ENCODE peak calls at places on chromosome 20, in ten cellular contexts. P, I, G, W, U, V, N, A, B and M are unnamed samples.

GRCh38 chr20:32034581-32035397 is 17.3 kb upstream of the HCK start:
- DNase-seq in P (no peak), I (no peak), G (no peak), W (peak), U (no peak), V (no peak), N (peak), A (no peak), B (no peak), M (no peak)

GRCh38 chr20:38338849-38339520 is 7.3 kb upstream of the LBP start:
- DNase-seq in P (no peak), I (no peak), G (no peak), W (no peak), U (peak), V (no peak), N (no peak), A (no peak), B (no peak), M (peak)

GRCh38 chr20:60064554-60064953 is 106.3 kb downstream of the CDH26 start:
- DNase-seq in P (no peak), I (no peak), G (no peak), W (no peak), U (no peak), V (no peak), N (no peak), A (no peak), B (no peak), M (no peak)

GRCh38 chr20:15440249-15440820 is 1102.9 kb upstream of the FLRT3 start:
- DNase-seq in P (no peak), I (no peak), G (no peak), W (no peak), U (no peak), V (no peak), N (no peak), A (no peak), B (no peak), M (no peak)

GRCh38 chr20:47980336-47981177 is 195.3 kb upstream of the SULF2 start:
- DNase-seq in P (peak), I (no peak), G (no peak), W (no peak), U (no peak), V (no peak), N (no peak), A (no peak), B (no peak), M (no peak)

GRCh38 chr20:51712501-51713212 is 55.5 kb downstream of the ATP9A start:
- DNase-seq in P (peak), I (no peak), G (no peak), W (no peak), U (peak), V (no peak), N (no peak), A (no peak), B (peak), M (peak)

GRCh38 chr20:43243672-43244269 is 54.1 kb upstream of the PTPRT start:
- DNase-seq in P (no peak), I (no peak), G (no peak), W (peak), U (no peak), V (no peak), N (no peak), A (no peak), B (no peak), M (no peak)

GRCh38 chr20:58145506-58146080 is 82.9 kb downstream of the ANKRD60 start:
- DNase-seq in P (no peak), I (no peak), G (peak), W (no peak), U (no peak), V (no peak), N (no peak), A (no peak), B (no peak), M (no peak)

GRCh38 chr20:22652685-22653568 is 68.6 kb upstream of the FOXA2 start:
- DNase-seq in P (no peak), I (no peak), G (no peak), W (no peak), U (no peak), V (no peak), N (peak), A (no peak), B (no peak), M (no peak)

GRCh38 chr20:24785141-24785924 is 163.7 kb upstream of the CST7 start:
- DNase-seq in P (no peak), I (peak), G (no peak), W (no peak), U (no peak), V (no peak), N (no peak), A (no peak), B (peak), M (no peak)

GRCh38 chr20:31919756-31920155 is 32.1 kb downstream of the PDRG1 start:
- DNase-seq in P (no peak), I (no peak), G (no peak), W (no peak), U (no peak), V (no peak), N (no peak), A (no peak), B (no peak), M (no peak)

GRCh38 chr20:39778847-39779641 is 816.9 kb downstream of the DHX35 start:
- DNase-seq in P (no peak), I (no peak), G (no peak), W (no peak), U (no peak), V (no peak), N (no peak), A (no peak), B (peak), M (peak)

GRCh38 chr20:59015411-59015810 is 3.8 kb upstream of the TUBB1 start:
- DNase-seq in P (no peak), I (no peak), G (no peak), W (no peak), U (no peak), V (no peak), N (no peak), A (peak), B (no peak), M (no peak)

GRCh38 chr20:6689339-6689973 is 78.0 kb upstream of the BMP2 start:
- DNase-seq in P (no peak), I (no peak), G (no peak), W (no peak), U (no peak), V (no peak), N (no peak), A (no peak), B (no peak), M (no peak)

GRCh38 chr20:13348301-13349239 is 127.5 kb downstream of the ISM1 start:
- DNase-seq in P (no peak), I (no peak), G (no peak), W (no peak), U (peak), V (no peak), N (no peak), A (no peak), B (no peak), M (peak)

GRCh38 chr20:38471987-38472512 is 593 bp upstream of the RALGAPB start:
- DNase-seq in P (no peak), I (no peak), G (no peak), W (no peak), U (no peak), V (no peak), N (no peak), A (no peak), B (no peak), M (no peak)

GRCh38 chr20:51258582-51259175 is 235.8 kb upstream of the KCNG1 start:
- DNase-seq in P (no peak), I (no peak), G (no peak), W (no peak), U (no peak), V (peak), N (no peak), A (no peak), B (no peak), M (peak)

GRCh38 chr20:49957487-49957938 is 21.3 kb downstream of the RNF114 start:
- DNase-seq in P (no peak), I (no peak), G (no peak), W (no peak), U (no peak), V (no peak), N (no peak), A (no peak), B (no peak), M (no peak)

GRCh38 chr20:4592316-4593148 is 129.2 kb upstream of the PRND start:
- DNase-seq in P (peak), I (no peak), G (no peak), W (no peak), U (peak), V (no peak), N (peak), A (peak), B (no peak), M (peak)

GRCh38 chr20:58832442-58832841 is 18.3 kb downstream of the GNAS-AS1 start:
- DNase-seq in P (no peak), I (no peak), G (no peak), W (no peak), U (peak), V (no peak), N (no peak), A (no peak), B (no peak), M (peak)

GRCh38 chr20:50571466-50571865 is 61.3 kb downstream of the PTPN1 start:
- DNase-seq in P (no peak), I (no peak), G (no peak), W (no peak), U (no peak), V (no peak), N (no peak), A (no peak), B (no peak), M (no peak)

GRCh38 chr20:17837179-17837578 is 131.4 kb downstream of the SNX5 start:
- DNase-seq in P (no peak), I (no peak), G (no peak), W (no peak), U (no peak), V (no peak), N (no peak), A (no peak), B (no peak), M (no peak)

GRCh38 chr20:51500936-51501335 is 41.6 kb downstream of the NFATC2 start:
- DNase-seq in P (no peak), I (no peak), G (no peak), W (peak), U (no peak), V (no peak), N (no peak), A (no peak), B (no peak), M (no peak)

GRCh38 chr20:3686867-3687321 is 5.1 kb upstream of the ADAM33 start:
- DNase-seq in P (no peak), I (peak), G (peak), W (no peak), U (peak), V (peak), N (no peak), A (no peak), B (peak), M (peak)

GRCh38 chr20:47741669-47742345 is 43.5 kb downstream of the SULF2 start:
- DNase-seq in P (peak), I (no peak), G (no peak), W (no peak), U (no peak), V (no peak), N (no peak), A (no peak), B (no peak), M (no peak)

GRCh38 chr20:59820204-59821041 is 113.0 kb downstream of the SYCP2 start:
- DNase-seq in P (no peak), I (no peak), G (peak), W (no peak), U (no peak), V (peak), N (no peak), A (no peak), B (no peak), M (no peak)

GRCh38 chr20:19207541-19207940 is 4.9 kb upstream of the SLC24A3 start:
- DNase-seq in P (no peak), I (no peak), G (no peak), W (no peak), U (no peak), V (no peak), N (no peak), A (no peak), B (no peak), M (no peak)

GRCh38 chr20:17442588-17442987 is 88.6 kb downstream of the BFSP1 start:
- DNase-seq in P (no peak), I (no peak), G (no peak), W (peak), U (no peak), V (no peak), N (no peak), A (no peak), B (no peak), M (peak)

GRCh38 chr20:43744121-43744520 is 17.3 kb upstream of the GTSF1L start:
- DNase-seq in P (no peak), I (no peak), G (no peak), W (no peak), U (no peak), V (no peak), N (no peak), A (no peak), B (no peak), M (no peak)

GRCh38 chr20:47126709-47127108 is 229.8 kb downstream of the ZMYND8 start:
- DNase-seq in P (no peak), I (no peak), G (no peak), W (no peak), U (peak), V (no peak), N (no peak), A (no peak), B (no peak), M (peak)

GRCh38 chr20:53399592-53400335 is 193.9 kb downstream of the ZNF217 start:
- DNase-seq in P (no peak), I (no peak), G (no peak), W (no peak), U (no peak), V (no peak), N (peak), A (no peak), B (no peak), M (no peak)

GRCh38 chr20:22106308-22106938 is 401.0 kb downstream of the PAX1 start:
- DNase-seq in P (no peak), I (no peak), G (no peak), W (peak), U (no peak), V (no peak), N (no peak), A (no peak), B (peak), M (peak)

GRCh38 chr20:35329435-35330139 is 37.4 kb upstream of the FAM83C start:
- DNase-seq in P (no peak), I (no peak), G (no peak), W (peak), U (peak), V (peak), N (no peak), A (no peak), B (no peak), M (no peak)
- TF ChIP-seq CTCF in P (peak), I (peak), G (peak), W (peak), U (peak), V (no peak), N (peak), A (no peak), B (peak), M (peak)

DNA sequence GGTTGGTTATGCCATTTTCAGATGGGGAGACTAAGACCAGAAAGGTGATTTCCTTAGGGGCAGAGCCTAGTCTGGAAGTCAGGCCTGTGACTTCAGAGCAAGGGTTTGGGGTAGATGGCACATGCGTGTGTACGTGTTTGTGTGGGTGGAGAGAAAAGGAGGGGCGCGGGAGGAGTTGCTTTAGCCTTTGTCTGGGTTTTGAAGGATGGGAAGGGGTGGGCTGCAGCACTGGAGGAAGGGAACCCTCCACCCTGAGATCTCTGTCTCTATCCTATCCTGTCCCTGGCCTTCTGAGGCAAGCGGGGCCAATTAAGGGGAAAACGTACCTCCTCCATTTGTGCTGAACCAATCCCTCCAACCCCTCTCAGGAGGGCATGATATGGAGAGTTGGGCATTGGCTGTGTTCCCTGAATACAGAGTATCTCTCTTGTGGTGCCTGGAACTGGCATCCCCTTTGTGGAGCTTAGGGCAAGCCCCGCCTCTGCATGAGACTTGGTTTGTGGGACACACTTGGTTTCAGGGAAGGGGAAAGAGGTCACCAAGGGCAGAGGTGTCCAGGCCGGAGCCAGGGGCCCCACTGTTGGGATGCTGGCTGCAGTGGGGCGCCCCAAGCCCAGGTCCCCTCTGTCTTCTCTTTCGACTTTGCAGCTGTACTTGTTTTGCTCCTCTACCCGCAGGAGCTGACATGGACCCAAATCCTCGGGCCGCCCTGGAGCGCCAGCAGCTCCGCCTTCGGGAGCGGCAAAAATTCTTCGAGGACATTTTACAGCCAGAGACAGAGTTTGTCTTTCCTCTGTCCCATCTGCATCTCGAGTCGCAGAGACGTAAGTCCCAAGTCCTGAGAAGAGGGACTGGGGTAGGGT is at the start of gene DBNDD2:
- DNase-seq in P (no peak), I (no peak), G (no peak), W (no peak), U (no peak), V (no peak), N (no peak), A (no peak), B (no peak), M (no peak)
- H3K4me3 ChIP-seq in P (peak), I (peak), G (peak), W (no peak), U (peak), V (peak), N (peak), A (peak), B (peak), M (peak)

DNA sequence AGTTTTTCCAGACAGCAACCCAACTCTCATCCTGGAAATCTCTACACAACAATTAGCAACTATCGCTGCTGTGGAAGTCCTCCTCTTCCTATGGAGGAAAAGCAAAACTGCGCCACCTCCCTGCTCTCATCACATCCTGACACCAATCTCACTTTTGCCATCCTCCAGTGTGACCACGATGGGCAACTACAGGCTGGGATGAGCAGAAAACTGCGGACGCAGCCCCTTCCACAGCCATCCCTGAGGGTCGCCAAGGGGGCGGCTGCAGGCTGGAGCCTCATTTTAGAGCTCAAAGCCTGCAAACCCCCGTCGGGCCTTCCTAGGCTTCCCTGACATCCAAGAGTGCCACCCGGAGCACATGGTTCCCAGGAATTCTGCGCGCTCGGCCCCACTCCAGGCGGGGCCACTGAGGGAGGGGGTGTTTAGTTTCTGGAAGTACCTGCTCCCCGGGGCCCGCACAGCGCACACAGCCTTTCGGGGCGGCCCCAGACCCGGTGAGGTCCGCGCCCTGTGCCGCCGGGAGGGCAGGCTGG is 1.2 kb downstream of the TCFL5 start:
- DNase-seq in P (peak), I (no peak), G (no peak), W (no peak), U (peak), V (no peak), N (peak), A (no peak), B (no peak), M (peak)
- TF ChIP-seq CTCF in P (no peak), I (peak), G (no peak), W (no peak), U (peak), V (no peak), N (no peak), A (no peak), B (no peak), M (peak)

GRCh38 chr20:346033-346639 is 775 bp upstream of the NRSN2 start:
- DNase-seq in P (no peak), I (no peak), G (no peak), W (no peak), U (no peak), V (no peak), N (no peak), A (no peak), B (no peak), M (no peak)
- H3K4me3 ChIP-seq in P (peak), I (peak), G (peak), W (no peak), U (peak), V (no peak), N (peak), A (no peak), B (peak), M (peak)

GRCh38 chr20:37278966-37279590 is 10.4 kb upstream of the MANBAL start:
- DNase-seq in P (no peak), I (no peak), G (no peak), W (no peak), U (no peak), V (no peak), N (no peak), A (no peak), B (no peak), M (no peak)

GRCh38 chr20:37275125-37275524 is 13.5 kb upstream of the GHRH start:
- DNase-seq in P (no peak), I (no peak), G (no peak), W (peak), U (no peak), V (no peak), N (no peak), A (no peak), B (no peak), M (peak)

GRCh38 chr20:37277253-37277593 is 12.2 kb upstream of the MANBAL start:
- DNase-seq in P (no peak), I (no peak), G (no peak), W (no peak), U (no peak), V (no peak), N (no peak), A (no peak), B (no peak), M (no peak)

GRCh38 chr20:37273988-37274387 is 12.4 kb upstream of the GHRH start:
- DNase-seq in P (no peak), I (no peak), G (no peak), W (no peak), U (no peak), V (no peak), N (no peak), A (no peak), B (no peak), M (no peak)

DNA sequence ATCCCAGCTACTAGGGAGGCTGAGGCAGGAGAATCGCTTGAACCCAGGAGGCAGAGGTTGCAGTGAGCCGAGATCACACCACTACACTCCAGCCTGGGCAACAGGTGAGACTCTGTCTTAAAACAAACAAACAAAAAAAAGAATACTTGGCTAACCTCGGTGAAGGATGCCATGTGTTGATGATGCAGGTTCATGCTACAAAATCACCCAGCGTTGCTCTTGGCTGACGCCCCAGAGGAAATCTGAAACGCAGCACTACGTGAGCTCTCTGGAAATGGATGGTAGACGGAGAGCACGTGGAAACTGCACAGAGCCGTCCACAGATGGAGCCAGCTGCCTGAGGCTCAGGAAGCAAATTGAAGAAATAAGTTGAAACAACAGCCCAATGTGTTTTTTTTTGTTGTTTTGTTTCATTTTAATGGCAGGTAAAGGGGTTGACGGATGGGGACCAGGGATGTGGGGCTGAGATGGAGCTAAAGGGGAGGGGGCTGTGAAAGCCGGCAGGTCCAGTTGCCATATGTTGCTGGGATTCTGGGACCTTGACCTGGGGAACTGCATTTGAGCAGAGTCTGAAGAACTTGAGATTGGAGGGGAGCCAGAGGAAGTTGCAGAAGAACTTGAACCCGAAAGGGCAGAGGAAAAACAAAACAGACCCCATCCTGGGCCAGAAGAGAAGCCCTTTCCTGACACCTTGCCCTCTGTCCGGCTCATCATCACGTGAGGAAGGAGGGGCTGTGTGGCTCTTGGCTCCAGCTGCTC is 12.8 kb upstream of the MANBAL start:
- DNase-seq in P (peak), I (peak), G (no peak), W (peak), U (peak), V (no peak), N (no peak), A (no peak), B (peak), M (peak)
- TF ChIP-seq CTCF in P (peak), I (peak), G (peak), W (peak), U (peak), V (no peak), N (no peak), A (no peak), B (peak), M (peak)